ENCODE peak calls at places on chromosomes 7 and 10, in four cellular contexts. V, H, U and N are unnamed samples.
A peak's percentile ranks its signal among the peaks of the same experiment; 100 is the strongest.

GRCh38 chr7:123569352-123569999 is 11.9 kb upstream of the NDUFA5 start:
- DNase-seq in V (no peak), H (no peak), U (no peak), N (no peak)

GRCh38 chr7:139743267-139743966 is 34.4 kb downstream of the HIPK2 start:
- DNase-seq in V (no peak), H (no peak), U (no peak), N (no peak)

GRCh38 chr10:73859441-73860049 is 14.8 kb downstream of the CAMK2G start:
- DNase-seq in V (no peak), H (no peak), U (no peak), N (no peak)

GRCh38 chr7:33854178-33854577 is 51.2 kb upstream of the BMPER start:
- DNase-seq in V (no peak), H (no peak), U (no peak), N (no peak)

GRCh38 chr10:76871697-76872295 is 765.8 kb downstream of the KCNMA1 start:
- DNase-seq in V (no peak), H (no peak), U (no peak), N (no peak)

GRCh38 chr10:91198781-91199180 is 21.7 kb upstream of the PCGF5 start:
- DNase-seq in V (no peak), H (no peak), U (no peak), N (no peak)

GRCh38 chr10:116826803-116827202 is 22.5 kb upstream of the ENO4 start:
- DNase-seq in V (no peak), H (no peak), U (no peak), N (no peak)

GRCh38 chr7:102260856-102261255 is 25.8 kb upstream of the SH2B2 start:
- DNase-seq in V (no peak), H (no peak), U (peak; percentile 96), N (no peak)

GRCh38 chr7:80816806-80817205 is 102.0 kb downstream of the SEMA3C start:
- DNase-seq in V (no peak), H (no peak), U (peak; percentile 45), N (no peak)

GRCh38 chr7:101553771-101554445 is 75.2 kb downstream of the MYL10 start:
- DNase-seq in V (no peak), H (no peak), U (peak; percentile 33), N (no peak)

GRCh38 chr10:104037261-104037951 is 48.3 kb downstream of the COL17A1 start:
- DNase-seq in V (no peak), H (no peak), U (no peak), N (no peak)

GRCh38 chr10:103603382-103603781 is 109.9 kb downstream of the NEURL1 start:
- DNase-seq in V (no peak), H (no peak), U (peak; percentile 16), N (no peak)

GRCh38 chr7:84123903-84124573 is 70.6 kb downstream of the SEMA3A start:
- DNase-seq in V (no peak), H (no peak), U (no peak), N (peak; percentile 2)

GRCh38 chr10:97921581-97922377 is 72.1 kb downstream of the GOLGA7B start:
- DNase-seq in V (no peak), H (no peak), U (no peak), N (no peak)

GRCh38 chr7:66348531-66348930 is 143.4 kb downstream of the TPST1 start:
- DNase-seq in V (no peak), H (no peak), U (no peak), N (no peak)

GRCh38 chr10:19876570-19876969 is 60.3 kb downstream of the PLXDC2 start:
- DNase-seq in V (no peak), H (no peak), U (no peak), N (no peak)

GRCh38 chr7:27151945-27152815 is at the start of gene HOXA3:
- DNase-seq in V (no peak), H (no peak), U (peak; percentile 54), N (no peak)

GRCh38 chr10:70404906-70405824 is 1.2 kb downstream of the EIF4EBP2 start:
- DNase-seq in V (no peak), H (no peak), U (peak; percentile 60), N (peak; percentile 83)

GRCh38 chr7:149070372-149071140 is 20.0 kb downstream of the ZNF786 start:
- DNase-seq in V (no peak), H (no peak), U (no peak), N (no peak)

GRCh38 chr7:121003986-121004685 is 15.6 kb downstream of the CPED1 start:
- DNase-seq in V (no peak), H (no peak), U (no peak), N (no peak)

GRCh38 chr10:34200355-34200901 is 614.7 kb downstream of the PARD3 start:
- DNase-seq in V (no peak), H (no peak), U (peak; percentile 56), N (no peak)

GRCh38 chr7:42493436-42494198 is 256.6 kb upstream of the GLI3 start:
- DNase-seq in V (no peak), H (peak; percentile 19), U (peak; percentile 20), N (no peak)

GRCh38 chr10:17100586-17100985 is 29.0 kb downstream of the CUBN start:
- DNase-seq in V (no peak), H (no peak), U (no peak), N (no peak)

GRCh38 chr10:89524279-89524678 is 11.1 kb downstream of the SLC16A12 start:
- DNase-seq in V (no peak), H (no peak), U (no peak), N (no peak)

GRCh38 chr10:86232646-86233045 is 133.9 kb downstream of the GRID1 start:
- DNase-seq in V (no peak), H (no peak), U (no peak), N (no peak)

GRCh38 chr10:91163709-91164474 is 56.6 kb upstream of the PCGF5 start:
- DNase-seq in V (peak; percentile 21), H (no peak), U (peak; percentile 76), N (peak; percentile 60)

GRCh38 chr10:51052152-51052551 is 22.1 kb upstream of the PRKG1 start:
- DNase-seq in V (no peak), H (no peak), U (no peak), N (no peak)

GRCh38 chr7:138089080-138089901 is 13.0 kb downstream of the AKR1D1 start:
- DNase-seq in V (no peak), H (no peak), U (no peak), N (peak; percentile 48)

GRCh38 chr10:28975891-28976471 is 298.7 kb downstream of the BAMBI start:
- DNase-seq in V (no peak), H (no peak), U (no peak), N (peak; percentile 10)

DNA sequence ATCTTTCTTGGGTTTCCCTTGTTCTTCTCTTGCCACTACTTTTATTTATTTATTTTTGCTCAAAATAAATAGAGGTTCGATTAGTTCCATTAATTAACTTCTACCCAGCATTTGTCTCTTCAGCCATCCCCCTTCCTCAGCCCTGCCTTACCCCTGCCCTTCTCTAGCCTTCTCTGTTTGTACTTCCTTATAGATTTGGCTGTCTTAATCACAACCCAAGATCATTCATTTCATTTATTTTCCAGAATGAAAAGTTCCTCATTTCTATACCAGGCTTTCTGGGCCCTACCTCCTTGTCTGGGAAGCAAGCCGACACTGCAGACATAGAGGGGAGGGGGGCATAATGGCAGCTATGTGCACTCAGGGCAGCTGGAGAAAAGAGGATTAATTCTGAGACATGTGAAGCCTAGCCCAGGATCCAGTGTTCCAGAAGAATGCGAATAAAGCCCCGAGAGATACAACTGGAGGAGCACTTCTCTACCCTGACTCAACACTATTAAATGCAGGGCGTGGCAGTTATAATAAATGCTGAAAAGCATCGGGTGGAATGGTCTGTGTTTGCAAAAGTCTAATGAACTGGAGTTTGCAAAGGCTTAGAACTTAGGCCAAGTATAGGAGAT is 6.4 kb upstream of the PDCD4 start:
- DNase-seq in V (no peak), H (no peak), U (no peak), N (no peak)
- TF ChIP-seq TAF1 in V (no peak), H (no peak), U (no peak), N (no peak)

DNA sequence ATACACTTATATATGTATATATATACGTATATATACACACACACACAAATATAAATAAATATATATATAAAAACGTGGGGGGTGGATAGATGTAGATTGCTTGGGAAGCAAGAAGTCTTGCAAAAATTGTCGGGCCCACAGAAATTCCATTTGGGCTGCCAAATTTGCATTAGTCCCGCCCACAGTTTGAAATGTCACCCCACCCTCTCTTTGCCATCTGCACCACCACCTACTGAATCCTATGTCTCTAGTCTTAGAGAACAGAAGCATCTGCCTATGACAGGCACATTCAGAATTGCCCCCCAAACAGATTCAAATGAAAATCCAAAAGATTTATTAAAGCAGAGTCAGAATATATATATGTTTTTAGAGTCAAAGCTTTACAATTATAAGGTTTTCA is 25.6 kb upstream of the CACNA2D1 start:
- DNase-seq in V (no peak), H (no peak), U (no peak), N (no peak)
- TF ChIP-seq TAF1 in V (no peak), H (no peak), U (no peak), N (no peak)

GRCh38 chr7:150824379-150825177 is 24.0 kb downstream of the TMEM176A start:
- DNase-seq in V (no peak), H (no peak), U (no peak), N (no peak)
- TF ChIP-seq TAF1 in V (no peak), H (no peak), U (no peak), N (no peak)

GRCh38 chr10:7659560-7659959 is 7.2 kb downstream of the ITIH5 start:
- DNase-seq in V (no peak), H (no peak), U (no peak), N (no peak)
- TF ChIP-seq TAF1 in V (no peak), H (no peak), U (no peak), N (no peak)

GRCh38 chr10:24444337-24444736 is 235.4 kb downstream of the KIAA1217 start:
- DNase-seq in V (no peak), H (no peak), U (no peak), N (no peak)

GRCh38 chr10:24439935-24440334 is 231.0 kb downstream of the KIAA1217 start:
- DNase-seq in V (no peak), H (no peak), U (no peak), N (no peak)

GRCh38 chr10:24440817-24441790 is 232.2 kb downstream of the KIAA1217 start:
- DNase-seq in V (no peak), H (no peak), U (no peak), N (no peak)

GRCh38 chr10:24438800-24439199 is 229.9 kb downstream of the KIAA1217 start:
- DNase-seq in V (no peak), H (no peak), U (no peak), N (no peak)

DNA sequence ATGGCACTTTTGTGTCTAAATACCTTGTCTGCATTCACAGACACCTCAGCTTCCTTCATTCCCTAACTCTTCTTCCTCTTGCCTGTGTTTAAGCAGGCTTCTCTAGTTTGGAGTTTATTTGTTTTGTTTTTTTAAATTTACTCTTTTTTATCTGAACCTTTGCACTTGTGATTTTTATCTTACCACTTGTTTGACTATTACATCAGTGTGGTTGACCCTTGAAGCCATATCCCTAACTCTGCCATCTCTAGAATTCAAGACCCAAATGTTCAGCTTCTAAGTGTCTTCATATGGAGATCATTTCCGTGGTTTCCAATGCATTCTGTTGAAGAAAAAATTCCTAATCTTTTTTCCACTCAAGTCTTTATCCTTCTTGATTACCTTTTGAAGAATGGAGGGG is 233.3 kb downstream of the KIAA1217 start:
- DNase-seq in V (no peak), H (no peak), U (no peak), N (peak; percentile 32)
- TF ChIP-seq TAF1 in V (no peak), H (no peak), U (no peak), N (no peak)